ENCODE peak calls at places on chromosomes 4 and X, in four cellular contexts. W, B, S and D are unnamed samples.

GRCh38 chr4:17232575-17233253 is 279.2 kb downstream of the QDPR start:
- DNase-seq in W (no peak), B (no peak), S (no peak), D (peak)

GRCh38 chr4:55491486-55491885 is 55.2 kb downstream of the CLOCK start:
- DNase-seq in W (no peak), B (no peak), S (no peak), D (no peak)

GRCh38 chr4:118034061-118034785 is at the start of gene NDST3:
- DNase-seq in W (peak), B (peak), S (no peak), D (peak)

GRCh38 chr4:163846008-163846407 is 351.5 kb downstream of the TMA16 start:
- DNase-seq in W (no peak), B (no peak), S (no peak), D (no peak)

GRCh38 chrX:134416106-134416505 is 43.9 kb upstream of the HPRT1 start:
- DNase-seq in W (no peak), B (no peak), S (no peak), D (no peak)

GRCh38 chr4:39976945-39977488 is 694 bp downstream of the PDS5A start:
- DNase-seq in W (no peak), B (no peak), S (no peak), D (no peak)

GRCh38 chr4:71941001-71941400 is 90.8 kb upstream of the NPFFR2 start:
- DNase-seq in W (no peak), B (peak), S (no peak), D (peak)

GRCh38 chr4:20687894-20688293 is 12.4 kb upstream of the PACRGL start:
- DNase-seq in W (no peak), B (no peak), S (no peak), D (no peak)

GRCh38 chr4:59179372-59179771 is 2020.8 kb upstream of the ADGRL3 start:
- DNase-seq in W (no peak), B (no peak), S (no peak), D (no peak)

GRCh38 chr4:39516407-39516966 is 10.8 kb downstream of the UGDH start:
- DNase-seq in W (no peak), B (no peak), S (no peak), D (no peak)

GRCh38 chrX:20067709-20068315 is 48.9 kb downstream of the MAP7D2 start:
- DNase-seq in W (no peak), B (no peak), S (no peak), D (peak)

GRCh38 chrX:40694833-40695232 is 40.5 kb downstream of the MED14 start:
- DNase-seq in W (no peak), B (no peak), S (no peak), D (no peak)

GRCh38 chr4:74714731-74715130 is 79.6 kb downstream of the BTC start:
- DNase-seq in W (no peak), B (no peak), S (no peak), D (no peak)

GRCh38 chr4:156109943-156110925 is 156.6 kb upstream of the CTSO start:
- DNase-seq in W (peak), B (no peak), S (no peak), D (no peak)

GRCh38 chr4:65344278-65344825 is 325.9 kb downstream of the EPHA5 start:
- DNase-seq in W (no peak), B (no peak), S (no peak), D (no peak)

GRCh38 chr4:156783963-156784362 is 187.6 kb downstream of the PDGFC start:
- DNase-seq in W (no peak), B (no peak), S (no peak), D (no peak)

GRCh38 chr4:186725422-186726149 is 1.9 kb upstream of the FAT1 start:
- DNase-seq in W (peak), B (peak), S (no peak), D (peak)

GRCh38 chr4:105543881-105544280 is 8.5 kb upstream of the ARHGEF38 start:
- DNase-seq in W (no peak), B (no peak), S (no peak), D (no peak)

GRCh38 chr4:85724801-85725548 is 250.0 kb downstream of the ARHGAP24 start:
- DNase-seq in W (no peak), B (no peak), S (no peak), D (no peak)

GRCh38 chrX:10902001-10902400 is 209.1 kb upstream of the HCCS start:
- DNase-seq in W (no peak), B (peak), S (no peak), D (no peak)

GRCh38 chr4:35800669-35801068 is 443.6 kb downstream of the ARAP2 start:
- DNase-seq in W (no peak), B (no peak), S (no peak), D (no peak)

GRCh38 chr4:96103086-96103485 is 263.2 kb downstream of the PDHA2 start:
- DNase-seq in W (no peak), B (no peak), S (no peak), D (no peak)

GRCh38 chr4:172202480-172203076 is 389.4 kb downstream of the GALNTL6 start:
- DNase-seq in W (no peak), B (peak), S (no peak), D (peak)

DNA sequence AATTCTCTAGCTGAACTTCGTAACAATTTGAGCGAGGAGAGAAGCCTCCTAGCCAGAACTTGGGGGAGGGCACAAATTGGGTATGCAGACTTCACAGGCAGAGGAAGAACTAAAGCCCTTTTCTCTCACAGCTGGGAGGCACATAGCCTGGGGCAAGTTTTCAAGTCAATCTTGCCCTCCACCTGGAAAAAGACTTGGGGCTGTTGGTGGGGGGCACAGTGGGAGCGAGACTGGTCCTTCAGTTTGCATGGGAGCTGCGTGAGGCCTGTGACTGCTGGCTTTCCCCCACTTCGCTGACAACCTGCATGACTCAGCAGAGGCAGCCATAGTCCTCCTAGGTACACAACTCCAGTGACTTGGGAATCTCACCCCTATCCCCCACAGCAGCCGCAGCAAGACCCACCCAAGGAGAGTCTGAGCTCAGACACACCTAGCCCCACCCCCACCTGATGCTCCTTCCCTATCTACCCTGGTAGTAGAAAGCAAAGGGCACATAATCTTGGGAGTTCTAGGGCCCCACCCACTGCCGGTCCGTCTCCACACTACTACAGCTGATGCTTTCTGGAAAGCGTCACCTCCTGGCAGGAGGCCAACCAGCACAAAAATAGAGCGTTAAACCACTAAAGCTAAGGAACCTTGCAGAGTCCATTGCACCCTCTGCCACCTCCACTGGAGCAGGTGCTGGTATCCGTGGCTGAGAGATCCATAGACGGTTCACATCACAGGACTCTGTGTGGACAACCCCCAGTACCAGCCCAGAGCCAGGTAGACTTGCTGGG is 160.8 kb downstream of the CBLL2 start:
- DNase-seq in W (no peak), B (no peak), S (no peak), D (no peak)
- TF ChIP-seq TCF12 in W (no peak), B (no peak), S (no peak), D (no peak)

DNA sequence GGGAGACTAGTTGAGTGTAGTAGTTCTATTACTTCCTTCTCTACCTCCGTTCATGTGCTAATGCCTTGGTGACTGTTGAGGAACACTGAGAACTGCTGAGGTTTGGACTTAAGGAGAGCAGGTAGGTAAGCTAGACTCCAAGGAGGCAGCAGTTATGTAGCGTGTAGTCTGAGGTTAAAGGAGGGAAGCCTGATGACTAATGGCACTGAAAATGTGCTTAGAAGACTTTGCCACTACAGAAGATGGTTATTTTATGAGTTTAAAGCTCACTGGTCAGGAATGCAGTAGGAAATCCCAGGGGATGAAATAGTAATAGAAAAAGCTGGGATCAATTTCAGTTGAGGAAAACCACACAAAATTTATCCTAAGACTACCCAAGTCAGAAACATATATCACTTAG is 1077.3 kb downstream of the RAPGEF2 start:
- DNase-seq in W (no peak), B (no peak), S (no peak), D (no peak)
- TF ChIP-seq TCF12 in W (no peak), B (no peak), S (no peak), D (no peak)

DNA sequence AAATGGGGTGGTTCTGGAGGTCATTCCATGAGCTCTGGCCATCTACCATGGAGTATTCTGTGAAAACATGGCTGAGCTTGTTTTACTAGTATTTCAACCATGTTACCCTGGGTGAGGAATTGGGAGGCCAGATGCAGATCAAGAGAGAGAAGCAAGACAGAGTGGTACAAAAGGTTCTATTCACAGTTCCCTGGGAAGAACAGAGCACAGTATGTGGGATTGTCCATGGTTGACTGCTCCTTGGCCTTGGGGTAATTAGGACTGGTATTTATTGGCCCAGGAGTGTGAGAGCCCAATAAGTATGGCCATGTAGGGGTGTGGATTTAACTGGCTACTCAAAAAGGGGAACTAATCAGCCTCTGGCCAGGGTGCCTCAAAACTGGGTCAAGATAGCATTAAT is 239.7 kb upstream of the GATB start:
- DNase-seq in W (no peak), B (no peak), S (no peak), D (no peak)
- TF ChIP-seq TCF12 in W (no peak), B (no peak), S (no peak), D (no peak)

DNA sequence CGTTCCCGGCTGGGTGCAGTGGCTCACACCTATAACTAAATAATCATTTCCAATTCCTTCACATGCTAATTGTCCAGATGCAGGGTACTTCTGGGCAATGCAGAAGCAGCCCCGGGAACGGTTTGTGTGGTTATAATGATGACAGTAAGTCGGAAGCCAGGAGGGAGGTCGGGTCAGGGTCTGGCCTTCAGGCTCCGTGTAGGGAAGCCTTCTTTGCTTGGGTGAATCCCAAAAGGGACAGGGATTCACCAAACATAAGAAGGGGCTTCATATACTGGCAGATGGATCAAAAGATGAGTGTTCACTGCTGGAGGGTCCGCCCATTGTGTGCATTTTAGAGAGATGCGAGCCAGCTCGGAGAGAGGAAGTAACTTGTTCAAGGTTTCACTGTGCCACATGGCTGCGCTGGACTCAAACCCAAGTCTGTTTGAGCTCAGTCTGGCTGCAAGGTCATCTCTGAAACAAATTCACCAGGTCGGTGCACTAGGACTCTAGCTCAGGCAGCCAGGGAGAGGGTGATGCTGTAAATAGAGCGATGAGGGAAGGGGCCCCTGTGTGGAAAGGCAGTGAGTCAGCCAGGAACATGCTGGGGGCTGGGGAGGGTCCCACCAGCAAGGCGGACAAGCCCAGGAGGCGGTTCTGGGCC is 4.8 kb upstream of the KIAA0232 start:
- DNase-seq in W (no peak), B (peak), S (no peak), D (no peak)
- TF ChIP-seq TCF12 in W (no peak), B (no peak), S (no peak), D (no peak)